ENCODE peak calls at places on chromosome 6, in nine cellular contexts. X is MM.1S, P is SK-N-SH, V is HCT116, W is GM23248, Y is GM23338, G is hepatocyte, B is PC-3, M is neural progenitor cell. N is an unnamed sample.
A peak's percentile ranks its signal among the peaks of the same experiment; 100 is the strongest.

GRCh38 chr6:24313477-24314141 is 44.2 kb downstream of the DCDC2 start:
- DNase-seq in X (no peak), P (no peak), V (no peak), W (peak; percentile 67), Y (peak; percentile 66), G (peak; percentile 36), B (peak; percentile 89), M (peak; percentile 6), N (no peak)

GRCh38 chr6:88165877-88166492 is at the start of gene CNR1:
- DNase-seq in X (peak; percentile 53), P (peak; percentile 83), V (no peak), W (peak; percentile 61), Y (peak; percentile 75), G (peak; percentile 79), B (no peak), M (peak; percentile 82), N (peak; percentile 83)

GRCh38 chr6:127219869-127220268 is 46.8 kb upstream of the RNF146 start:
- DNase-seq in X (no peak), P (no peak), V (no peak), W (no peak), Y (no peak), G (no peak), B (no peak), M (no peak), N (no peak)

GRCh38 chr6:150312844-150313584 is 55.8 kb upstream of the IYD start:
- DNase-seq in X (no peak), P (no peak), V (no peak), W (no peak), Y (no peak), G (no peak), B (no peak), M (no peak), N (no peak)

GRCh38 chr6:3283241-3283640 is 24.5 kb downstream of the PSMG4 start:
- DNase-seq in X (no peak), P (no peak), V (no peak), W (no peak), Y (no peak), G (no peak), B (no peak), M (no peak), N (no peak)

GRCh38 chr6:122798099-122798641 is 9.1 kb downstream of the SMPDL3A start:
- DNase-seq in X (no peak), P (no peak), V (peak; percentile 83), W (peak; percentile 93), Y (no peak), G (peak; percentile 87), B (peak; percentile 88), M (no peak), N (no peak)

GRCh38 chr6:9494864-9495263 is 920.0 kb downstream of the TFAP2A start:
- DNase-seq in X (no peak), P (no peak), V (no peak), W (peak; percentile 52), Y (no peak), G (no peak), B (no peak), M (no peak), N (no peak)

GRCh38 chr6:134247854-134248580 is 69.9 kb downstream of the SGK1 start:
- DNase-seq in X (peak; percentile 20), P (no peak), V (no peak), W (no peak), Y (no peak), G (no peak), B (no peak), M (no peak), N (no peak)

GRCh38 chr6:155882527-155883333 is 427.1 kb upstream of the NOX3 start:
- DNase-seq in X (no peak), P (no peak), V (no peak), W (peak; percentile 9), Y (no peak), G (no peak), B (no peak), M (no peak), N (peak; percentile 30)

GRCh38 chr6:6751615-6752014 is 163.1 kb downstream of the LY86 start:
- DNase-seq in X (no peak), P (no peak), V (peak; percentile 39), W (peak; percentile 65), Y (no peak), G (peak; percentile 32), B (no peak), M (no peak), N (no peak)

GRCh38 chr6:80226156-80226555 is 119.7 kb downstream of the BCKDHB start:
- DNase-seq in X (no peak), P (no peak), V (no peak), W (no peak), Y (no peak), G (no peak), B (no peak), M (no peak), N (no peak)

GRCh38 chr6:17790486-17790885 is 83.8 kb upstream of the NUP153 start:
- DNase-seq in X (no peak), P (no peak), V (no peak), W (no peak), Y (no peak), G (no peak), B (no peak), M (no peak), N (no peak)

GRCh38 chr6:161137839-161138544 is 135.9 kb downstream of the AGPAT4 start:
- DNase-seq in X (no peak), P (no peak), V (no peak), W (peak; percentile 56), Y (no peak), G (no peak), B (peak; percentile 77), M (no peak), N (no peak)

GRCh38 chr6:56756791-56757582 is 114.3 kb upstream of the DST start:
- DNase-seq in X (no peak), P (no peak), V (no peak), W (peak; percentile 65), Y (no peak), G (no peak), B (no peak), M (no peak), N (no peak)

GRCh38 chr6:112443666-112444065 is 96.5 kb downstream of the RFPL4B start:
- DNase-seq in X (no peak), P (peak; percentile 1), V (no peak), W (peak; percentile 83), Y (no peak), G (peak; percentile 20), B (no peak), M (no peak), N (no peak)

GRCh38 chr6:170129691-170130171 is 161.1 kb downstream of the DLL1 start:
- DNase-seq in X (no peak), P (peak; percentile 93), V (no peak), W (peak; percentile 29), Y (no peak), G (peak; percentile 71), B (peak; percentile 3), M (no peak), N (no peak)

GRCh38 chr6:10837997-10838793 is at the start of gene MAK:
- DNase-seq in X (peak; percentile 91), P (peak; percentile 97), V (peak; percentile 81), W (peak; percentile 82), Y (peak; percentile 96), G (peak; percentile 96), B (peak; percentile 92), M (peak; percentile 97), N (peak; percentile 91)

DNA sequence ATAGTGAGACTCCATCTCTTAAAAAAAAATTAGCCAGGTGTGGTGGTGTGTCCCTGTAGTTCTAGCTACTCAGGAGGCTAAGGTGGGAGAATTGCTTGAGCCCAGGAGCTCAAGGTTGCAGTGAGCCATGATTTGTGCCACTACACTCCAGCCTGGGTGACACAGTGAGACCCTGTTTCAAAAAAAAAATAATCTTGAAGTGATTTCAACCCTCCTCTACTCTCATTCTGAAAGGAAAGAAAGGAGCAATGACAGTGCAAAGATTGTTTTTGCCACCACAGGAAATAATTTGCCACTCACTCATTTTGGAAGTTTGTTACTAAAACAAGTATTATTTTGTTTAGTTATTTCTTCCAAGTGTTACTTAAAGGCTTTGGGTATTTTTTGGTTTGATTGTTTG is 45.6 kb downstream of the BLTP3A start:
- DNase-seq in X (no peak), P (no peak), V (no peak), W (no peak), Y (no peak), G (no peak), B (no peak), M (no peak), N (no peak)
- TF ChIP-seq EZH2phosphoT487 in X (no peak), P (no peak), V (no peak), W (no peak), Y (no peak), G (no peak), B (no peak), M (no peak), N (no peak)

DNA sequence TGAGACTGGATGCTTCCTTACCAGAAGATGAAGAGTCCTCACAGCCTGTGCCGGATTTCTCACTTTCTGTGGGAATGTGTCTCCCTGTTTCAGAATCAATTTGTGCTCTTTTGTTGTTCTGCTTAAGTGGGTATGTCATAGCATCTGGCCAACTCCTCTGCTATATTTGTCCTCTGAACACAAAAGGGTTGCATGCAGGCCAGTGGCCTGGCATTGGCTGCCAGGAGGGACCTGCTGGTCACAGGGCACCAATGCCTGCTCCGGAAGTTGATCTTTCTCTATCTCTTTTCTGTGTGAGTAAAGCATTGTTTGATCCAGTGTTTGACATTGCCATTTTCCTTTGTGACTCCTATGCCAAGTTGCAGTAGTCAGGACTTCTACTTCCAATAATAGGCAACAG is 47.8 kb downstream of the JARID2 start:
- DNase-seq in X (no peak), P (no peak), V (no peak), W (no peak), Y (no peak), G (no peak), B (no peak), M (no peak), N (no peak)
- H4K20me1 ChIP-seq in X (no peaks in the 10 kb centered on the region), P (no peaks in the 10 kb centered on the region), V (no peaks in the 10 kb centered on the region), W (no peaks in the 10 kb centered on the region), Y (peaks cover 100% of the 10 kb centered on the region), G (peaks cover 6% of the 10 kb centered on the region), B (peaks cover 43% of the 10 kb centered on the region), M (peaks cover 77% of the 10 kb centered on the region), N (no peaks in the 10 kb centered on the region)

GRCh38 chr6:142045380-142046270 is 87.1 kb upstream of the GJE1 start:
- DNase-seq in X (no peak), P (no peak), V (peak; percentile 12), W (peak; percentile 77), Y (no peak), G (no peak), B (peak; percentile 50), M (no peak), N (no peak)
- TF ChIP-seq EZH2phosphoT487 in X (no peak), P (no peak), V (no peak), W (no peak), Y (no peak), G (no peak), B (no peak), M (no peak), N (no peak)

DNA sequence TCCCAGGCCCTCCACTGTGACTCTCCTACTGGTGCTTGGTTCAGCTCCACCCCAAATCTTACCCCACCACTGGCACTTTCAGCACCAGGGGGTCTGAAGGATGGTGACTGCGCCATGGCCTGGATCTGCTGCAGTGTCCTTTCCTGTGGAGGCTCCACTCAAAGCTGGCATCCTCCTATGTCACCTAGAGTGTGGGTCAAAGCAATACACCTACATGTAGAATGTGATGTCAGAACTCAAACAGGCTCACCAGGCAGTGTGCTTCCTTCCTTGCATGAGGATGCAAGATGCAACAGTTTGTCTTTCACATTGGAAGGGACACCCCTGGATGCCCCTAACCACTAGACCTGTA is 32.8 kb upstream of the MICB start:
- DNase-seq in X (no peak), P (no peak), V (no peak), W (no peak), Y (no peak), G (no peak), B (no peak), M (no peak), N (no peak)
- H4K20me1 ChIP-seq in X (no peaks in the 10 kb centered on the region), P (no peaks in the 10 kb centered on the region), V (no peaks in the 10 kb centered on the region), W (no peaks in the 10 kb centered on the region), Y (no peaks in the 10 kb centered on the region), G (no peaks in the 10 kb centered on the region), B (no peaks in the 10 kb centered on the region), M (no peaks in the 10 kb centered on the region), N (no peaks in the 10 kb centered on the region)